ENCODE peak calls at places on chromosomes 12 and 14, in nine cellular contexts. J is left kidney, T is Peyer's patch, Q is NCI-H748 treated with DMSO at 0.1 percent for 48 hours, I is endodermal cell, Z is T-helper 2 cell, H is A172, D is GM03348, P is NCI-H1105. U is an unnamed sample.

GRCh38 chr14:64812412-64812811 is 67.3 kb downstream of the SPTB start:
- DNase-seq in P (peak), H (no peak), J (peak), I (peak), Z (no peak), D (no peak), T (peak), Q (peak), U (peak)

GRCh38 chr14:67442139-67442906 is 30.4 kb upstream of the PLEK2 start:
- DNase-seq in J (no peak), Q (no peak), H (no peak), D (no peak), I (peak), P (no peak), T (no peak), Z (no peak), U (no peak)

GRCh38 chr12:58172433-58173073 is 231.2 kb downstream of the ATP23 start:
- DNase-seq in H (no peak), Q (no peak), J (peak), D (no peak), I (no peak), Z (no peak), T (no peak), P (no peak), U (no peak)

GRCh38 chr12:115094163-115094816 is 410.3 kb upstream of the TBX3 start:
- DNase-seq in Q (no peak), P (no peak), H (no peak), Z (no peak), I (no peak), T (no peak), J (no peak), D (no peak), U (no peak)

GRCh38 chr12:85866929-85867776 is 6.9 kb upstream of the NTS start:
- DNase-seq in D (peak), T (no peak), J (peak), Q (peak), H (peak), I (peak), Z (no peak), P (peak), U (peak)

GRCh38 chr14:92473947-92474535 is 39.5 kb upstream of the RIN3 start:
- DNase-seq in T (no peak), Z (no peak), H (no peak), Q (no peak), D (no peak), P (no peak), J (no peak), I (no peak), U (no peak)

GRCh38 chr14:106875503-106875902 is 1349.1 kb downstream of the TMEM121 start:
- DNase-seq in Q (no peak), T (peak), J (no peak), I (no peak), P (no peak), Z (no peak), H (no peak), D (no peak), U (no peak)

GRCh38 chr12:54701940-54702592 is 53.9 kb upstream of the DCD start:
- DNase-seq in P (no peak), H (peak), I (no peak), D (peak), J (peak), Z (no peak), Q (peak), T (no peak), U (peak)

GRCh38 chr12:26473291-26473690 is 277.9 kb downstream of the SSPN start:
- DNase-seq in I (no peak), D (peak), Q (no peak), Z (no peak), H (no peak), J (peak), T (peak), P (no peak), U (no peak)

GRCh38 chr12:1107669-1108068 is 116.6 kb downstream of the ERC1 start:
- DNase-seq in Q (no peak), P (no peak), H (no peak), I (no peak), D (no peak), J (no peak), Z (no peak), T (no peak), U (no peak)

GRCh38 chr14:64117671-64118402 is 176.3 kb downstream of the ESR2 start:
- DNase-seq in D (peak), P (no peak), T (no peak), H (peak), Q (no peak), Z (no peak), J (no peak), I (no peak), U (no peak)

GRCh38 chr12:111424793-111425251 is 19.1 kb downstream of the SH2B3 start:
- DNase-seq in Z (no peak), P (no peak), Q (no peak), T (no peak), I (peak), H (no peak), J (no peak), D (no peak), U (no peak)

GRCh38 chr14:60753264-60754126 is 18.9 kb downstream of the MNAT1 start:
- DNase-seq in P (no peak), Q (no peak), Z (peak), I (no peak), D (no peak), H (no peak), T (peak), J (no peak), U (no peak)

GRCh38 chr12:124914392-124915248 is at the start of gene UBC:
- DNase-seq in H (peak), D (peak), Z (peak), Q (no peak), T (peak), J (peak), I (peak), P (no peak), U (no peak)

GRCh38 chr14:30620178-30620577 is 1.9 kb upstream of the SCFD1 start:
- DNase-seq in I (no peak), D (peak), J (no peak), T (no peak), Z (no peak), H (peak), Q (no peak), P (no peak), U (no peak)

GRCh38 chr14:72603639-72604038 is 290.3 kb downstream of the DPF3 start:
- DNase-seq in Q (no peak), J (no peak), P (no peak), Z (no peak), I (no peak), H (peak), T (no peak), D (no peak), U (no peak)

GRCh38 chr14:103188691-103189480 is 65.6 kb downstream of the TNFAIP2 start:
- DNase-seq in Z (no peak), Q (no peak), T (peak), D (peak), I (peak), J (peak), P (no peak), H (no peak), U (no peak)

GRCh38 chr12:95918194-95918993 is 24.0 kb downstream of the CCDC38 start:
- DNase-seq in Q (peak), J (peak), D (peak), H (peak), I (peak), T (peak), Z (no peak), P (peak), U (peak)

GRCh38 chr14:97380539-97380941 is 583.4 kb downstream of the VRK1 start:
- DNase-seq in Q (no peak), I (peak), P (no peak), J (no peak), Z (peak), D (no peak), H (no peak), T (no peak), U (no peak)

U was measured in NCI-H146.